ENCODE peak calls at places on chromosomes 2 and 18, in nine cellular contexts. One of them, this sample, is unnamed.
A peak's percentile ranks its signal among the peaks of the same experiment; 100 is the strongest.

GRCh38 chr2:215612770-215613169 is 176.9 kb upstream of the FN1 start:
- DNase-seq in endothelial cell: no peak
- DNase-seq in T-helper 1 cell: no peak
- DNase-seq in dorsolateral prefrontal cortex: no peak
- DNase-seq in AG08395: no peak
- DNase-seq in stimulated activated CD8-positive, alpha-beta memory T cell treated with anti-CD3 and anti-CD28 coated beads, Interleukin-7, amount 100 ng/mL, for 1 hour: no peak
- DNase-seq in NAMALWA: no peak
- DNase-seq in H4: no peak
- DNase-seq in mesendoderm: peak; percentile 70
- DNase-seq in this sample: no peak

GRCh38 chr2:171087547-171087946 is 73.1 kb downstream of the TLK1 start:
- DNase-seq in AG08395: no peak
- DNase-seq in NAMALWA: no peak
- DNase-seq in T-helper 1 cell: no peak
- DNase-seq in stimulated activated CD8-positive, alpha-beta memory T cell treated with anti-CD3 and anti-CD28 coated beads, Interleukin-7, amount 100 ng/mL, for 1 hour: no peak
- DNase-seq in dorsolateral prefrontal cortex: no peak
- DNase-seq in mesendoderm: no peak
- DNase-seq in endothelial cell: no peak
- DNase-seq in H4: no peak
- DNase-seq in this sample: no peak

GRCh38 chr18:40431071-40431998 is 1523.7 kb upstream of the PIK3C3 start:
- DNase-seq in dorsolateral prefrontal cortex: no peak
- DNase-seq in T-helper 1 cell: no peak
- DNase-seq in AG08395: no peak
- DNase-seq in endothelial cell: no peak
- DNase-seq in mesendoderm: no peak
- DNase-seq in stimulated activated CD8-positive, alpha-beta memory T cell treated with anti-CD3 and anti-CD28 coated beads, Interleukin-7, amount 100 ng/mL, for 1 hour: no peak
- DNase-seq in H4: no peak
- DNase-seq in NAMALWA: no peak
- DNase-seq in this sample: no peak

GRCh38 chr2:5748941-5749731 is 57.0 kb downstream of the SOX11 start:
- DNase-seq in NAMALWA: no peak
- DNase-seq in dorsolateral prefrontal cortex: peak; percentile 44
- DNase-seq in AG08395: no peak
- DNase-seq in mesendoderm: no peak
- DNase-seq in H4: no peak
- DNase-seq in stimulated activated CD8-positive, alpha-beta memory T cell treated with anti-CD3 and anti-CD28 coated beads, Interleukin-7, amount 100 ng/mL, for 1 hour: no peak
- DNase-seq in endothelial cell: no peak
- DNase-seq in T-helper 1 cell: no peak
- DNase-seq in this sample: no peak

GRCh38 chr18:56402872-56403516 is 235.4 kb downstream of the TXNL1 start:
- DNase-seq in endothelial cell: no peak
- DNase-seq in dorsolateral prefrontal cortex: no peak
- DNase-seq in stimulated activated CD8-positive, alpha-beta memory T cell treated with anti-CD3 and anti-CD28 coated beads, Interleukin-7, amount 100 ng/mL, for 1 hour: no peak
- DNase-seq in T-helper 1 cell: no peak
- DNase-seq in NAMALWA: no peak
- DNase-seq in mesendoderm: no peak
- DNase-seq in H4: peak; percentile 79
- DNase-seq in AG08395: peak; percentile 84
- DNase-seq in this sample: no peak

GRCh38 chr2:97774425-97774824 is 61.0 kb downstream of the ZAP70 start:
- DNase-seq in H4: no peak
- DNase-seq in dorsolateral prefrontal cortex: no peak
- DNase-seq in T-helper 1 cell: no peak
- DNase-seq in mesendoderm: peak; percentile 63
- DNase-seq in stimulated activated CD8-positive, alpha-beta memory T cell treated with anti-CD3 and anti-CD28 coated beads, Interleukin-7, amount 100 ng/mL, for 1 hour: no peak
- DNase-seq in NAMALWA: peak; percentile 13
- DNase-seq in endothelial cell: peak; percentile 68
- DNase-seq in AG08395: no peak
- DNase-seq in this sample: peak; percentile 56

GRCh38 chr2:70711191-70711590 is 56.8 kb downstream of the ADD2 start:
- DNase-seq in H4: no peak
- DNase-seq in T-helper 1 cell: no peak
- DNase-seq in mesendoderm: peak; percentile 43
- DNase-seq in dorsolateral prefrontal cortex: no peak
- DNase-seq in NAMALWA: no peak
- DNase-seq in AG08395: no peak
- DNase-seq in stimulated activated CD8-positive, alpha-beta memory T cell treated with anti-CD3 and anti-CD28 coated beads, Interleukin-7, amount 100 ng/mL, for 1 hour: no peak
- DNase-seq in endothelial cell: no peak
- DNase-seq in this sample: no peak

GRCh38 chr2:30239308-30240161 is 8.2 kb downstream of the LBH start:
- DNase-seq in NAMALWA: peak; percentile 87
- DNase-seq in mesendoderm: peak; percentile 89
- DNase-seq in T-helper 1 cell: peak; percentile 67
- DNase-seq in endothelial cell: peak; percentile 72
- DNase-seq in stimulated activated CD8-positive, alpha-beta memory T cell treated with anti-CD3 and anti-CD28 coated beads, Interleukin-7, amount 100 ng/mL, for 1 hour: no peak
- DNase-seq in AG08395: peak; percentile 84
- DNase-seq in dorsolateral prefrontal cortex: no peak
- DNase-seq in H4: peak; percentile 56
- DNase-seq in this sample: peak; percentile 79

GRCh38 chr2:215422676-215423075 is 13.2 kb downstream of the FN1 start:
- DNase-seq in mesendoderm: no peak
- DNase-seq in dorsolateral prefrontal cortex: no peak
- DNase-seq in AG08395: no peak
- DNase-seq in stimulated activated CD8-positive, alpha-beta memory T cell treated with anti-CD3 and anti-CD28 coated beads, Interleukin-7, amount 100 ng/mL, for 1 hour: no peak
- DNase-seq in T-helper 1 cell: no peak
- DNase-seq in NAMALWA: no peak
- DNase-seq in endothelial cell: no peak
- DNase-seq in H4: no peak
- DNase-seq in this sample: no peak

GRCh38 chr2:202249521-202249850 is 11.1 kb upstream of the SUMO1 start:
- DNase-seq in H4: no peak
- DNase-seq in dorsolateral prefrontal cortex: no peak
- DNase-seq in mesendoderm: no peak
- DNase-seq in stimulated activated CD8-positive, alpha-beta memory T cell treated with anti-CD3 and anti-CD28 coated beads, Interleukin-7, amount 100 ng/mL, for 1 hour: no peak
- DNase-seq in AG08395: no peak
- DNase-seq in endothelial cell: no peak
- DNase-seq in T-helper 1 cell: no peak
- DNase-seq in NAMALWA: no peak
- DNase-seq in this sample: no peak